ENCODE peak calls at places on chromosome 14, in five cellular contexts. Y is HCT116; B is stimulated activated naive CD8-positive, alpha-beta T cell treated with anti-CD3 and anti-CD28 coated beads, Interleukin-15, amount 100 ng/mL, for 72 hours; W is activated T-cell treated with anti-CD3 and anti-CD28 coated beads, Interleukin-2, amount 50 U/mL, for 72 hours; M is activated CD8-positive, alpha-beta T cell treated with anti-CD3 and anti-CD28 coated beads, Interleukin-2, amount 10 ng/mL, durations not matched to agents 7 days and 5 days. L is an unnamed sample.

GRCh38 chr14:100835278-100836052 is 9.5 kb downstream of the MEG3 start:
- ATAC-seq in B (no peak), M (no peak), Y (no peak), W (no peak), L (no peak)

GRCh38 chr14:69087061-69087461 is 65.9 kb downstream of the DCAF5 start:
- ATAC-seq in W (no peak), M (no peak), Y (no peak), B (no peak), L (no peak)

GRCh38 chr14:103593577-103593976 is 30.8 kb downstream of the COA8 start:
- ATAC-seq in Y (no peak), W (peak), B (peak), M (peak), L (no peak)

GRCh38 chr14:77973246-77973645 is 173.3 kb downstream of the ADCK1 start:
- ATAC-seq in W (no peak), M (no peak), Y (no peak), B (no peak), L (no peak)

GRCh38 chr14:31897581-31898186 is 179.4 kb upstream of the ARHGAP5 start:
- ATAC-seq in Y (no peak), M (no peak), B (no peak), W (no peak), L (no peak)

GRCh38 chr14:61343991-61344405 is 22.6 kb downstream of the PRKCH start:
- ATAC-seq in Y (no peak), B (peak), M (peak), W (peak), L (peak)

GRCh38 chr14:49553106-49553505 is 33.1 kb downstream of the RPS29 start:
- ATAC-seq in W (no peak), M (no peak), Y (no peak), B (no peak), L (no peak)

GRCh38 chr14:45118594-45118993 is 15.7 kb downstream of the FKBP3 start:
- ATAC-seq in W (no peak), Y (no peak), M (no peak), B (no peak), L (no peak)

GRCh38 chr14:69077841-69078240 is 75.1 kb downstream of the DCAF5 start:
- ATAC-seq in W (no peak), Y (no peak), M (no peak), B (no peak), L (no peak)

GRCh38 chr14:95096476-95096875 is 60.9 kb downstream of the DICER1 start:
- ATAC-seq in B (no peak), W (no peak), Y (no peak), M (no peak), L (no peak)

GRCh38 chr14:24315807-24316596 is 4.7 kb downstream of the LTB4R start:
- ATAC-seq in M (no peak), W (no peak), Y (peak), B (peak), L (no peak)

GRCh38 chr14:55762595-55763232 is 182.7 kb downstream of the KTN1 start:
- ATAC-seq in B (peak), Y (no peak), M (no peak), W (peak), L (no peak)

GRCh38 chr14:69772082-69773017 is 5.4 kb downstream of the SRSF5 start:
- ATAC-seq in M (no peak), Y (no peak), B (no peak), W (no peak), L (no peak)

GRCh38 chr14:51954657-51955056 is 34.7 kb upstream of the RTRAF start:
- ATAC-seq in B (no peak), M (no peak), Y (no peak), W (no peak), L (no peak)

GRCh38 chr14:77314043-77314442 is 6.6 kb downstream of the POMT2 start:
- ATAC-seq in W (no peak), M (no peak), Y (no peak), B (no peak), L (no peak)

GRCh38 chr14:22105643-22106042 is 432.0 kb upstream of the OR4E1 start:
- ATAC-seq in W (no peak), B (no peak), Y (no peak), M (peak), L (no peak)

GRCh38 chr14:71220462-71220861 is 313.2 kb downstream of the PCNX1 start:
- ATAC-seq in Y (no peak), M (no peak), B (no peak), W (no peak), L (no peak)

GRCh38 chr14:60724080-60724618 is at the start of gene SIX4:
- ATAC-seq in B (peak), M (no peak), W (peak), Y (peak), L (peak)

GRCh38 chr14:98120831-98121464 is 1151.0 kb downstream of the BCL11B start:
- ATAC-seq in B (peak), W (peak), Y (no peak), M (no peak), L (peak)

GRCh38 chr14:24260026-24260779 is 2.8 kb downstream of the TGM1 start:
- ATAC-seq in Y (no peak), M (no peak), B (no peak), W (no peak), L (no peak)

GRCh38 chr14:60349663-60350365 is 100.8 kb downstream of the PPM1A start:
- ATAC-seq in W (no peak), M (peak), B (no peak), Y (peak), L (no peak)

GRCh38 chr14:48125654-48126053 is 450.2 kb upstream of the MDGA2 start:
- ATAC-seq in Y (no peak), M (no peak), B (no peak), W (no peak), L (no peak)

GRCh38 chr14:23168246-23168645 is 15.2 kb downstream of the SLC7A8 start:
- ATAC-seq in W (no peak), Y (no peak), M (no peak), B (no peak), L (no peak)